ENCODE peak calls at places on chromosomes 13 and 19, in four cellular contexts. T, M, Q and K are unnamed samples.

GRCh38 chr13:107512551-107512950 is 702.8 kb downstream of the LIG4 start:
- DNase-seq in Q (no peak), M (no peak), T (no peak), K (no peak)

GRCh38 chr19:12952488-12953455 is 4.3 kb downstream of the GADD45GIP1 start:
- DNase-seq in Q (no peak), M (no peak), T (no peak), K (no peak)

GRCh38 chr19:47135156-47135555 is 4.5 kb downstream of the SAE1 start:
- DNase-seq in T (no peak), M (no peak), Q (no peak), K (no peak)

GRCh38 chr13:100633461-100633860 is 41.1 kb downstream of the TMTC4 start:
- DNase-seq in M (no peak), T (no peak), Q (no peak), K (no peak)

GRCh38 chr13:35598790-35599369 is 122.4 kb upstream of the MAB21L1 start:
- DNase-seq in Q (no peak), M (no peak), T (no peak), K (no peak)

GRCh38 chr13:101875717-101876393 is 423.4 kb downstream of the ITGBL1 start:
- DNase-seq in M (no peak), Q (no peak), T (no peak), K (peak; percentile 5)

GRCh38 chr13:39538826-39539555 is 64.0 kb downstream of the LHFPL6 start:
- DNase-seq in Q (no peak), M (no peak), T (no peak), K (no peak)

GRCh38 chr13:40813662-40814454 is 24.4 kb downstream of the SLC25A15 start:
- DNase-seq in T (no peak), Q (peak; percentile 8), M (no peak), K (peak; percentile 34)

GRCh38 chr19:20259615-20260014 is 92.6 kb downstream of the ZNF486 start:
- DNase-seq in M (no peak), Q (peak; percentile 89), T (no peak), K (no peak)

GRCh38 chr13:108947551-108948030 is 318.2 kb downstream of the MYO16 start:
- DNase-seq in Q (no peak), T (peak; percentile 94), M (peak; percentile 47), K (no peak)

GRCh38 chr19:50705422-50706019 is 14.1 kb downstream of the SHANK1 start:
- DNase-seq in Q (no peak), M (no peak), T (no peak), K (peak; percentile 70)

GRCh38 chr13:57784633-57785032 is 153.1 kb downstream of the PCDH17 start:
- DNase-seq in T (no peak), Q (no peak), M (no peak), K (no peak)

GRCh38 chr19:55000761-55001160 is 34.6 kb downstream of the NLRP2 start:
- DNase-seq in M (no peak), T (no peak), Q (no peak), K (no peak)

GRCh38 chr13:25587581-25587980 is 215.8 kb downstream of the ATP8A2 start:
- DNase-seq in M (no peak), Q (no peak), T (no peak), K (peak; percentile 96)

GRCh38 chr19:43465468-43466120 is at the start of gene LYPD3:
- DNase-seq in Q (no peak), T (no peak), M (no peak), K (no peak)

GRCh38 chr19:12946092-12946845 is 607 bp downstream of the RAD23A start:
- DNase-seq in T (peak; percentile 85), M (no peak), Q (peak; percentile 77), K (peak; percentile 81)

GRCh38 chr13:48849515-48849914 is 126.2 kb upstream of the FNDC3A start:
- DNase-seq in T (no peak), M (no peak), Q (peak; percentile 13), K (no peak)

GRCh38 chr19:13210941-13211340 is 60.7 kb downstream of the IER2 start:
- DNase-seq in M (no peak), T (no peak), Q (no peak), K (no peak)

GRCh38 chr13:113822266-113822665 is 41.6 kb downstream of the GAS6 start:
- DNase-seq in T (no peak), Q (no peak), M (no peak), K (no peak)

GRCh38 chr13:95059306-95059705 is 241.9 kb downstream of the ABCC4 start:
- DNase-seq in T (no peak), Q (peak; percentile 50), M (no peak), K (peak; percentile 24)

GRCh38 chr19:46766569-46767317 is 20.5 kb upstream of the STRN4 start:
- DNase-seq in Q (no peak), T (peak; percentile 68), M (no peak), K (peak; percentile 41)

GRCh38 chr13:102687520-102687919 is 7.3 kb downstream of the METTL21C start:
- DNase-seq in M (no peak), T (no peak), Q (no peak), K (no peak)

GRCh38 chr13:35733832-35734231 is 257.3 kb upstream of the MAB21L1 start:
- DNase-seq in T (no peak), Q (no peak), M (no peak), K (no peak)

DNA sequence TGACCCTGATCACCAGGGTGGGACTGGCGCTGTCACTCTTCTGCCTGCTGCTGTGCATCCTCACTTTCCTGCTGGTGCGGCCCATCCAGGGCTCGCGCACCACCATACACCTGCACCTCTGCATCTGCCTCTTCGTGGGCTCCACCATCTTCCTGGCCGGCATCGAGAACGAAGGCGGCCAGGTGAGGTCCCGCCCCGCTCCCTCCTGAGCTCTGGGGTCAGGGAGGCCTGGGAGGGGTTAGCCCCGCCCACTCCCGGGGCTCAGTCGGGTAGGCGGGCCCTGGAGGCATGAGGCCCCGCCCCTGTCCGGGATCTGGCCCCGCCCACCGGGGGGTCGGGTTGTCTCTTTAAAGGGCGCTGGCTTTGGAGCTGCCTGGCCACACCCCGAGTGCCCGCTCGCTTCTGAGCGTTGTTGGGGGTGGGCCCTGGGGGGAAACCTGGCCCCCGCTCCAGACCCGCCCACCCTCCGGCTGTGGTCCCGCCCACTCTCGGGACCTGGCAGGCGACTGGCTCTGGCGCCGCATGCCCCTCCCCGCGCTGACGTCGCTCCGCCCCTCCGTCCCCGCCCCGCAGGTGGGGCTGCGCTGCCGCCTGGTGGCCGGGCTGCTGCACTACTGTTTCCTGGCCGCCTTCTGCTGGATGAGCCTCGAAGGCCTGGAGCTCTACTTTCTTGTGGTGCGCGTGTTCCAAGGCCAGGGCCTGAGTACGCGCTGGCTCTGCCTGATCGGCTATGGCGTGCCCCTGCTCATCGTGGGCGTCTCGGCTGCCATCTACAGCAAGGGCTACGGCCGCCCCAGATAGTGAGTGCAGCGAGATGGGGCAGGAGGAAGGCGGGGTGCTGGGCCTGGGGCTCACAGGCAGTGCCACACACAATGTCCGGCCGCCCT is 13.1 kb downstream of the DDX39A start:
- DNase-seq in M (peak; percentile 72), T (peak; percentile 93), Q (peak; percentile 97), K (peak; percentile 80)
- H3K4me3 ChIP-seq in M (peak overlapping the region; percentile 17), T (peak overlapping the region; percentile 13), Q (peak overlapping the region; percentile 31), K (no peak overlapping the region)

GRCh38 chr13:23350009-23350408 is 83.5 kb downstream of the SACS start:
- DNase-seq in M (no peak), T (no peak), Q (no peak), K (no peak)

GRCh38 chr13:23347601-23348000 is 85.9 kb downstream of the SACS start:
- DNase-seq in Q (no peak), M (no peak), T (no peak), K (no peak)

GRCh38 chr13:23348270-23349126 is 85.0 kb downstream of the SACS start:
- DNase-seq in T (no peak), M (no peak), Q (no peak), K (no peak)

GRCh38 chr13:23349127-23349897 is 84.2 kb downstream of the SACS start:
- DNase-seq in Q (no peak), M (no peak), T (no peak), K (no peak)

GRCh38 chr13:23344923-23345322 is 88.6 kb downstream of the SACS start:
- DNase-seq in T (no peak), M (no peak), Q (no peak), K (peak; percentile 24)
- H3K4me1 ChIP-seq in T (no peaks in the 10 kb centered on the region), M (no peaks in the 10 kb centered on the region), Q (no peaks in the 10 kb centered on the region), K (peaks cover 7% of the 10 kb centered on the region)

DNA sequence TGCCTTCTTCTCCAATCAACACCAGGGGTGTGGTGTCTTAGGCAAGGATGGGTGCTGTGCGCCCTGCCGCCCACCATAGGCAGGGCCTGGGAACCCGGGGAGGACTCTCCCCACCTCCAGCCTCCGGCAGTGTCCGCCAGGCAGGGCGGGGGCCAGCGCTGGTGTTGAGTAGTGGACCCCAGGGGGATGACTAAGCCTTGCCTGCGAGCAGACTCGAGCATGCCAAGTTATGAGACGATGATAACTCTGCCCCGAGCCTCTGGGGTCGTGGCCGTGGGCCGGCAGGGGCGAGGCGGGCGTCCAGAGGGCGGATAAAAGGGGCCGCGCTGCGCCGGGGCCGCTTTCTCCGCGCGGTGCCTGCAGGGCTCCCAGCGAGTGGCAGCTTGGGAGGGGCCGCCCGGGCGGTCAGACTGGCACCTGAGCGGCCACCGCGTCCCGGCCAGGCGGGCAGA is at the start of gene MEDAG:
- DNase-seq in T (peak; percentile 91), M (peak; percentile 82), Q (no peak), K (no peak)
- H3K4me3 ChIP-seq in T (peak within 1 kb of the TSS; percentile 26), M (peak within 1 kb of the TSS; percentile 50), Q (peak within 1 kb of the TSS; percentile 30), K (no peak within 1 kb of the TSS)

GRCh38 chr19:40603719-40604646 is 2.8 kb downstream of the LTBP4 start:
- DNase-seq in M (peak; percentile 98), Q (peak; percentile 92), T (peak; percentile 99), K (peak; percentile 100)
- H3K4me1 ChIP-seq in M (no peaks in the 10 kb centered on the region), Q (peaks cover 7% of the 10 kb centered on the region), T (peaks cover 71% of the 10 kb centered on the region), K (peaks cover 46% of the 10 kb centered on the region)

DNA sequence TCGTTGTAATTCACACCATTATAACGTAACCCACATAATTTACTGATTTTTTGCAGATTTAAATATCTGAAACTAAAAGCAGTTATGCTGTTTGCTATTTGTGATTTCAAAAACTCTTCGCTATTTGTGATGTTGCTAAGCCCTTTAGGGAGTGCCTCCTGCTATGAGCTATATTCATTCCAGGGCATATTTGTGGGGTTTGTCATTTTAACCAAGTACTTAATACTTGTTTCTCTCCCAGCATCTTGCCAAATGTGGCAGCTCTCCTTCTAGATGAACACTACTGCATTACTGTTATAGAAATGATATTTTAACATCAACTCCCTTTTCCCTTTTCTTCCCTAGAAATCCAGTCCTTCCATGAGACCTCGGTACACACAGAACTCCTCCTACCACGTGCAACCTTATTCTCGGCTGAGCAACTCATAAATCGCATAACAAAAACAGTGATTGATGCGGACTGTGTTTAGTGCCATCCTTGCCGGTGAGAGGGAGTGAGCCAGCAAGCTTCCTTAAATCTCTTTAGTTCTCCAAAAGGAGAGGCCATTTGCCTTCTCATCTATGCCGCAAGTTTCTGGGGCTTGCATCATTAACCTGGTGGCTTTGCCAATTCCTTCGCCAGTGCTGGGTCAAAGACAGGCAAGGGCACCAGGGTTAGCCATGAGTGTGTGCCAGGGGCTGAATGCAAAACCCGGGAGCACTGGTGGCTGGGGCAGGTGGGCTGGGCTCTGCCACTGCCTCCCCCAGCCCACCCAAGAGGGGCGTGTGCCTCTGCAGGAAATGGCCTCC is 33.4 kb downstream of the RFX2 start:
- DNase-seq in Q (no peak), M (no peak), T (peak; percentile 82), K (no peak)
- H3K4me3 ChIP-seq in Q (no peak overlapping the region), M (no peak overlapping the region), T (no peak overlapping the region), K (no peak overlapping the region)

GRCh38 chr19:49499030-49499670 is 2.9 kb downstream of the RPS11 start:
- DNase-seq in T (no peak), Q (no peak), M (no peak), K (no peak)
- H3K4me1 ChIP-seq in T (peaks cover 33% of the 10 kb centered on the region), Q (peaks cover 4% of the 10 kb centered on the region), M (peaks cover 6% of the 10 kb centered on the region), K (peaks cover 26% of the 10 kb centered on the region)